ENCODE peak calls at places on chromosomes 16 and 17, in four cellular contexts. One of them, this sample, is unnamed. For H3K27me3, the result is how much of the 10 kb centered on the place peaks cover.

GRCh38 chr16:68760671-68761275 is 23.7 kb downstream of the CDH1 start:
- DNase-seq in spleen: no peak
- DNase-seq in thoracic aorta: no peak
- DNase-seq in astrocyte: peak
- DNase-seq in this sample: peak

GRCh38 chr17:1375615-1376014 is 24.4 kb downstream of the YWHAE start:
- DNase-seq in astrocyte: no peak
- DNase-seq in spleen: no peak
- DNase-seq in thoracic aorta: no peak
- DNase-seq in this sample: no peak

GRCh38 chr17:44767493-44767892 is 8.7 kb downstream of the ADAM11 start:
- DNase-seq in astrocyte: no peak
- DNase-seq in spleen: no peak
- DNase-seq in thoracic aorta: no peak
- DNase-seq in this sample: no peak

GRCh38 chr17:70499067-70499786 is 329.9 kb downstream of the KCNJ2 start:
- DNase-seq in spleen: no peak
- DNase-seq in thoracic aorta: no peak
- DNase-seq in astrocyte: no peak
- DNase-seq in this sample: no peak

GRCh38 chr16:57194512-57194911 is 8.4 kb downstream of the RSPRY1 start:
- DNase-seq in spleen: no peak
- DNase-seq in astrocyte: peak
- DNase-seq in thoracic aorta: no peak
- DNase-seq in this sample: peak

GRCh38 chr16:88790312-88791150 is 5.5 kb upstream of the PIEZO1 start:
- DNase-seq in astrocyte: no peak
- DNase-seq in thoracic aorta: no peak
- DNase-seq in spleen: peak
- DNase-seq in this sample: no peak

GRCh38 chr17:44221072-44221861 is 1.8 kb upstream of the UBTF start:
- DNase-seq in thoracic aorta: no peak
- DNase-seq in spleen: peak
- DNase-seq in astrocyte: peak
- DNase-seq in this sample: peak

GRCh38 chr16:47928008-47928407 is 227.8 kb downstream of the ABCC12 start:
- DNase-seq in thoracic aorta: no peak
- DNase-seq in astrocyte: no peak
- DNase-seq in spleen: no peak
- DNase-seq in this sample: no peak

GRCh38 chr16:30030841-30031413 is at the start of gene TLCD3B:
- DNase-seq in thoracic aorta: no peak
- DNase-seq in astrocyte: no peak
- DNase-seq in spleen: no peak
- DNase-seq in this sample: no peak

GRCh38 chr17:69809331-69809730 is 265.7 kb upstream of the KCNJ16 start:
- DNase-seq in spleen: no peak
- DNase-seq in thoracic aorta: no peak
- DNase-seq in astrocyte: no peak
- DNase-seq in this sample: peak

GRCh38 chr16:83603981-83604570 is 203.7 kb upstream of the HSBP1 start:
- DNase-seq in spleen: no peak
- DNase-seq in astrocyte: no peak
- DNase-seq in thoracic aorta: no peak
- DNase-seq in this sample: no peak

GRCh38 chr17:41654134-41654907 is 29.9 kb upstream of the KRT17 start:
- DNase-seq in astrocyte: no peak
- DNase-seq in thoracic aorta: no peak
- DNase-seq in spleen: peak
- DNase-seq in this sample: peak

GRCh38 chr16:87675111-87675510 is 72.8 kb downstream of the JPH3 start:
- DNase-seq in astrocyte: no peak
- DNase-seq in thoracic aorta: no peak
- DNase-seq in spleen: no peak
- DNase-seq in this sample: no peak

GRCh38 chr17:38777641-38778250 is 21.6 kb downstream of the PIP4K2B start:
- DNase-seq in astrocyte: no peak
- DNase-seq in spleen: no peak
- DNase-seq in thoracic aorta: no peak
- DNase-seq in this sample: no peak

GRCh38 chr16:23280483-23280967 is 21.6 kb upstream of the SCNN1B start:
- DNase-seq in astrocyte: peak
- DNase-seq in thoracic aorta: no peak
- DNase-seq in spleen: no peak
- DNase-seq in this sample: peak

GRCh38 chr17:38879878-38880727 is 10.2 kb downstream of the LASP1 start:
- DNase-seq in thoracic aorta: no peak
- DNase-seq in astrocyte: peak
- DNase-seq in spleen: no peak
- DNase-seq in this sample: peak

GRCh38 chr17:73991260-73991659 is 212.2 kb upstream of the RPL38 start:
- DNase-seq in astrocyte: no peak
- DNase-seq in spleen: no peak
- DNase-seq in thoracic aorta: no peak
- DNase-seq in this sample: no peak

GRCh38 chr17:48944519-48945260 is at the start of gene SNF8:
- DNase-seq in thoracic aorta: peak
- DNase-seq in spleen: peak
- DNase-seq in astrocyte: peak
- DNase-seq in this sample: peak

GRCh38 chr17:2138768-2139167 is 83.9 kb downstream of the HIC1 start:
- DNase-seq in spleen: no peak
- DNase-seq in thoracic aorta: no peak
- DNase-seq in astrocyte: peak
- DNase-seq in this sample: no peak

GRCh38 chr16:49546059-49546458 is 172.5 kb downstream of the C16orf78 start:
- DNase-seq in astrocyte: no peak
- DNase-seq in thoracic aorta: no peak
- DNase-seq in spleen: no peak
- DNase-seq in this sample: no peak

GRCh38 chr17:30300803-30301202 is 9.1 kb upstream of the BLMH start:
- DNase-seq in astrocyte: no peak
- DNase-seq in thoracic aorta: no peak
- DNase-seq in spleen: no peak
- DNase-seq in this sample: no peak

GRCh38 chr16:12453832-12454231 is 349.9 kb downstream of the CPPED1 start:
- DNase-seq in astrocyte: no peak
- DNase-seq in spleen: no peak
- DNase-seq in thoracic aorta: no peak
- DNase-seq in this sample: no peak

GRCh38 chr17:17474341-17474740 is 2.5 kb upstream of the MED9 start:
- DNase-seq in spleen: peak
- DNase-seq in thoracic aorta: no peak
- DNase-seq in astrocyte: no peak
- DNase-seq in this sample: no peak

GRCh38 chr17:17481860-17482259 is 5.1 kb downstream of the MED9 start:
- DNase-seq in astrocyte: no peak
- DNase-seq in spleen: no peak
- DNase-seq in thoracic aorta: no peak
- DNase-seq in this sample: no peak

GRCh38 chr17:17476865-17477467 is at the start of gene MED9:
- DNase-seq in astrocyte: peak
- DNase-seq in thoracic aorta: peak
- DNase-seq in spleen: peak
- DNase-seq in this sample: peak

GRCh38 chr17:17480593-17481148 is 3.9 kb downstream of the MED9 start:
- DNase-seq in astrocyte: no peak
- DNase-seq in spleen: no peak
- DNase-seq in thoracic aorta: no peak
- DNase-seq in this sample: peak

DNA sequence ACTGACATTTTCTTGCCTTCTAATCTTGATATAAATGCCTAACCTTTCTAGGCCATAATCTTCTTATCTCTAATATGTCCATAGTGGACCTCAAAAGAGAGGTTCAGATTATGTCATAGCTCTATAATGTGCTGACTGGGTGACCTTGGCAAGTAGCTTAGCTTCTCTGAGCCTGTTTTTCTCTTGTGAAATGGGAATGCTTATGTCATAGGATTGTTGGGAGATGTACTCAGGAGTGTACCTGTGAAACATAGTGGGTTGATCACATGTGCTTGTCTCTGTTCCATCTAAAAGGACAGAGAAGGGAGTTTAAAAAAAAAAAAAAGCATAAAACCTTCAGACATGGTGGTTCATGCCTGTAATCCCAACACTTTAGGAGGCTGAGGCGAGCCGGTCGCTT is 2.4 kb downstream of the MED9 start:
- DNase-seq in thoracic aorta: no peak
- DNase-seq in spleen: no peak
- DNase-seq in astrocyte: peak
- DNase-seq in this sample: peak
- H3K4me3 ChIP-seq in thoracic aorta: no peak
- H3K4me3 ChIP-seq in spleen: no peak
- H3K4me3 ChIP-seq in astrocyte: no peak
- H3K4me3 ChIP-seq in this sample: no peak

GRCh38 chr16:72219282-72219681 is 47.3 kb upstream of the PMFBP1 start:
- DNase-seq in thoracic aorta: no peak
- DNase-seq in astrocyte: no peak
- DNase-seq in spleen: no peak
- DNase-seq in this sample: no peak
- H3K27me3 ChIP-seq in thoracic aorta: under half
- H3K27me3 ChIP-seq in astrocyte: under half
- H3K27me3 ChIP-seq in spleen: under half
- H3K27me3 ChIP-seq in this sample: under half

GRCh38 chr16:3095869-3096268 is 3.2 kb downstream of the ZSCAN10 start:
- DNase-seq in thoracic aorta: no peak
- DNase-seq in spleen: peak
- DNase-seq in astrocyte: no peak
- DNase-seq in this sample: no peak
- TF ChIP-seq CTCF in thoracic aorta: no peak
- TF ChIP-seq CTCF in spleen: peak
- TF ChIP-seq CTCF in astrocyte: no peak
- TF ChIP-seq CTCF in this sample: peak

GRCh38 chr17:72033311-72033710 is 87.5 kb upstream of the SOX9 start:
- DNase-seq in astrocyte: no peak
- DNase-seq in thoracic aorta: no peak
- DNase-seq in spleen: no peak
- DNase-seq in this sample: no peak
- H3K4me3 ChIP-seq in astrocyte: no peak
- H3K4me3 ChIP-seq in thoracic aorta: no peak
- H3K4me3 ChIP-seq in spleen: no peak
- H3K4me3 ChIP-seq in this sample: no peak

GRCh38 chr16:54487933-54488332 is 201.3 kb upstream of the IRX3 start:
- DNase-seq in spleen: no peak
- DNase-seq in astrocyte: no peak
- DNase-seq in thoracic aorta: no peak
- DNase-seq in this sample: no peak

GRCh38 chr16:54489225-54489781 is 202.7 kb upstream of the IRX3 start:
- DNase-seq in spleen: no peak
- DNase-seq in thoracic aorta: no peak
- DNase-seq in astrocyte: no peak
- DNase-seq in this sample: peak

GRCh38 chr16:54484700-54485099 is 198.1 kb upstream of the IRX3 start:
- DNase-seq in thoracic aorta: no peak
- DNase-seq in spleen: no peak
- DNase-seq in astrocyte: no peak
- DNase-seq in this sample: no peak

GRCh38 chr16:54490089-54490488 is 203.5 kb upstream of the IRX3 start:
- DNase-seq in thoracic aorta: no peak
- DNase-seq in spleen: no peak
- DNase-seq in astrocyte: no peak
- DNase-seq in this sample: no peak

GRCh38 chr16:54488729-54489128 is 202.1 kb upstream of the IRX3 start:
- DNase-seq in thoracic aorta: no peak
- DNase-seq in astrocyte: no peak
- DNase-seq in spleen: no peak
- DNase-seq in this sample: no peak
- H3K27me3 ChIP-seq in thoracic aorta: under half
- H3K27me3 ChIP-seq in astrocyte: under half
- H3K27me3 ChIP-seq in spleen: under half
- H3K27me3 ChIP-seq in this sample: under half

GRCh38 chr17:61314368-61315078 is 85.1 kb upstream of the TBX2 start:
- DNase-seq in astrocyte: peak
- DNase-seq in spleen: no peak
- DNase-seq in thoracic aorta: peak
- DNase-seq in this sample: peak
- TF ChIP-seq CTCF in astrocyte: peak
- TF ChIP-seq CTCF in spleen: no peak
- TF ChIP-seq CTCF in thoracic aorta: peak
- TF ChIP-seq CTCF in this sample: no peak

GRCh38 chr16:64238576-64238975 is 883.3 kb downstream of the CDH11 start:
- DNase-seq in astrocyte: peak
- DNase-seq in thoracic aorta: no peak
- DNase-seq in spleen: no peak
- DNase-seq in this sample: peak
- H3K4me3 ChIP-seq in astrocyte: no peak
- H3K4me3 ChIP-seq in thoracic aorta: no peak
- H3K4me3 ChIP-seq in spleen: no peak
- H3K4me3 ChIP-seq in this sample: no peak

This sample was measured in bronchial epithelial cell.